ENCODE peak calls at places on chromosomes 13 and 19, in four cellular contexts. One of them, this sample, is unnamed.

GRCh38 chr13:31945202-31945978 is 86.2 kb upstream of the FRY start:
- DNase-seq in GM12865: no peak
- DNase-seq in hepatocyte: peak; percentile 48
- DNase-seq in neural progenitor cell: peak; percentile 41
- DNase-seq in this sample: peak; percentile 32

GRCh38 chr13:28658796-28659610 is at the start of gene POMP:
- DNase-seq in GM12865: peak; percentile 95
- DNase-seq in neural progenitor cell: peak; percentile 89
- DNase-seq in hepatocyte: peak; percentile 94
- DNase-seq in this sample: peak; percentile 50

GRCh38 chr13:32468502-32469147 is 40.7 kb upstream of the N4BP2L1 start:
- DNase-seq in neural progenitor cell: no peak
- DNase-seq in hepatocyte: no peak
- DNase-seq in GM12865: no peak
- DNase-seq in this sample: no peak

GRCh38 chr13:113305208-113305607 is 8.2 kb downstream of the LAMP1 start:
- DNase-seq in hepatocyte: no peak
- DNase-seq in GM12865: no peak
- DNase-seq in neural progenitor cell: no peak
- DNase-seq in this sample: no peak

GRCh38 chr13:23322353-23323336 is 110.9 kb downstream of the SACS start:
- DNase-seq in hepatocyte: no peak
- DNase-seq in neural progenitor cell: no peak
- DNase-seq in GM12865: no peak
- DNase-seq in this sample: no peak

GRCh38 chr13:44815507-44816074 is 173.7 kb downstream of the NUFIP1 start:
- DNase-seq in hepatocyte: peak; percentile 86
- DNase-seq in GM12865: peak; percentile 41
- DNase-seq in neural progenitor cell: peak; percentile 41
- DNase-seq in this sample: peak; percentile 89

GRCh38 chr13:100648354-100648753 is 26.2 kb downstream of the TMTC4 start:
- DNase-seq in neural progenitor cell: no peak
- DNase-seq in GM12865: no peak
- DNase-seq in hepatocyte: no peak
- DNase-seq in this sample: no peak

GRCh38 chr13:59236309-59236939 is 927.3 kb downstream of the DIAPH3 start:
- DNase-seq in hepatocyte: no peak
- DNase-seq in neural progenitor cell: no peak
- DNase-seq in GM12865: no peak
- DNase-seq in this sample: no peak

GRCh38 chr19:17872251-17873001 is 681 bp downstream of the SLC5A5 start:
- DNase-seq in GM12865: no peak
- DNase-seq in neural progenitor cell: no peak
- DNase-seq in hepatocyte: no peak
- DNase-seq in this sample: no peak

GRCh38 chr13:29702912-29703351 is 107.4 kb upstream of the SLC7A1 start:
- DNase-seq in GM12865: no peak
- DNase-seq in hepatocyte: peak; percentile 40
- DNase-seq in neural progenitor cell: no peak
- DNase-seq in this sample: peak; percentile 80

GRCh38 chr19:19657397-19657783 is 6.1 kb downstream of the ATP13A1 start:
- DNase-seq in GM12865: no peak
- DNase-seq in neural progenitor cell: no peak
- DNase-seq in hepatocyte: no peak
- DNase-seq in this sample: no peak

GRCh38 chr13:74574964-74575728 is 440.9 kb upstream of the KLF12 start:
- DNase-seq in GM12865: no peak
- DNase-seq in hepatocyte: no peak
- DNase-seq in neural progenitor cell: no peak
- DNase-seq in this sample: no peak
- H3K4me3 ChIP-seq in GM12865: no peak overlapping the region
- H3K4me3 ChIP-seq in hepatocyte: peak overlapping the region; percentile 30
- H3K4me3 ChIP-seq in neural progenitor cell: peak overlapping the region; percentile 47
- H3K4me3 ChIP-seq in this sample: peak overlapping the region; percentile 30

GRCh38 chr19:45754323-45754722 is 14.7 kb downstream of the SIX5 start:
- DNase-seq in neural progenitor cell: no peak
- DNase-seq in GM12865: no peak
- DNase-seq in hepatocyte: no peak
- DNase-seq in this sample: no peak

GRCh38 chr19:45758921-45759320 is 10.1 kb downstream of the SIX5 start:
- DNase-seq in hepatocyte: no peak
- DNase-seq in neural progenitor cell: no peak
- DNase-seq in GM12865: no peak
- DNase-seq in this sample: no peak

GRCh38 chr19:45757696-45758095 is 11.4 kb downstream of the SIX5 start:
- DNase-seq in hepatocyte: no peak
- DNase-seq in neural progenitor cell: no peak
- DNase-seq in GM12865: no peak
- DNase-seq in this sample: no peak

GRCh38 chr19:45752639-45753038 is 16.4 kb downstream of the SIX5 start:
- DNase-seq in GM12865: no peak
- DNase-seq in neural progenitor cell: no peak
- DNase-seq in hepatocyte: no peak
- DNase-seq in this sample: no peak

DNA sequence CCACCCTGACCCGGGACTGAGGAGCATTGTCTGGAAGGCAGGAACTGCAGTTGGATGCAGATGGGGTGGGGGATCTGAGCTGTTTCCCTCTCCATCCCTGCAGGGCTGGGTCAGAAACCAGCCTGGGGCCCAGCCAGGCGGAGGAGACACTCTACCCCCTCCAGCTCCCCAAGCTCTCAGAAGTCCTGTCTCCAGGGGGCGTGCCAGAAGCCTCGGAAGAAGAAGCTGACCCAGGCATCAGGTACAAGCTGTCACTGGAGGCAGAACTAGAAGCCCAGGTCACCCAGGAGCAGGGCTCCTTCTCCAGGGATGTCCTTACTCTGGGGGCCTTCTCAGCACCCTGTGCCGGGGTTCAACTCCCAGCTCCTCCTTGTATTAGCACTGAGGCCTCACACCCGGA is 15.5 kb downstream of the SIX5 start:
- DNase-seq in GM12865: no peak
- DNase-seq in hepatocyte: no peak
- DNase-seq in neural progenitor cell: peak; percentile 63
- DNase-seq in this sample: no peak
- TF ChIP-seq CTCF in GM12865: no peak
- TF ChIP-seq CTCF in hepatocyte: peak; percentile 7
- TF ChIP-seq CTCF in neural progenitor cell: peak; percentile 40
- TF ChIP-seq CTCF in this sample: peak; percentile 31

GRCh38 chr19:32224371-32225244 is 120.8 kb upstream of the ZNF507 start:
- DNase-seq in GM12865: peak; percentile 65
- DNase-seq in neural progenitor cell: peak; percentile 82
- DNase-seq in hepatocyte: peak; percentile 77
- DNase-seq in this sample: no peak
- H3K4me3 ChIP-seq in GM12865: no peak overlapping the region
- H3K4me3 ChIP-seq in neural progenitor cell: peak overlapping the region; percentile 42
- H3K4me3 ChIP-seq in hepatocyte: no peak overlapping the region
- H3K4me3 ChIP-seq in this sample: no peak overlapping the region

DNA sequence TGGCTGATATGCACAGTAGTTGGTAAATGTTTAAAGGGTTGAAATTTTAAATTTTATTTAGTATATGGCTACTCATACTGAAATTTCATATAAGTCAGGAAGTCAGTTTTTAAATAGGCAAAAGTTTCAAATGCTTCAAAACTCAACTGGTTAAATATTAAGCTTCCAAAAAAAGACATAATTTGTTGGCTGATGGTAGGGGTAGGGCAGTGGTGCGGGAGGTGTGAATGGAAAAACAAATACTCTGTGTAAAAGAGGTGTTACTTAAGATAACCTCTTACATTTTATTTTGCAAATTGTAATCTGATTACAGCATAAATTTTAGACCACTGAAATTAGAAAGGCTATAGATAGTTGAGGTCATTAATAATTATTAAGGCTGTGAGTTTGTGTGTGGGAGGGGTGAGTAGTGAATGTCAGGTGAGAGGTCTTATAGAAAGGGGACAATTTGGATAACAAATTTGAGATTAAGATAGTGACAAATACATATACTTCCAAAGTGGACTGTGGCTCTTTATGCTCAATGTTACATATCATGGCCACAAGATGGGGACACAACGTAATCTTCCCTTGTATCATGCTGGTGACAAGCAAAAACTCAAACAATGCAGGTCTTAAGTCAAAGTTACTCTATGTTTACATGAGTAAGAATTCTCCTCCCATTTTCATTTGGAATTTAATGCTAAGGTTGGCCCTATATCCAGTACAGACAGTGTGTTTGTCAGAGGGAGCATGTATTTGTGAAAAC is 36.6 kb upstream of the OXGR1 start:
- DNase-seq in hepatocyte: peak; percentile 55
- DNase-seq in neural progenitor cell: peak; percentile 28
- DNase-seq in GM12865: peak; percentile 25
- DNase-seq in this sample: no peak
- TF ChIP-seq CTCF in hepatocyte: peak; percentile 53
- TF ChIP-seq CTCF in neural progenitor cell: peak; percentile 45
- TF ChIP-seq CTCF in GM12865: no peak
- TF ChIP-seq CTCF in this sample: peak; percentile 27

This sample was measured in HFF-Myc.